ENCODE peak calls at places on chromosome 18, in six cellular contexts. R, L, C, B, J and M are unnamed samples.
A peak's percentile ranks its signal among the peaks of the same experiment; 100 is the strongest.

GRCh38 chr18:32093523-32093922 is 1.8 kb downstream of the RNF138 start:
- DNase-seq in R (no peak), L (peak; percentile 24), C (no peak), B (peak; percentile 14), J (no peak), M (no peak)

GRCh38 chr18:47815486-47816270 is 114.8 kb downstream of the SMAD2 start:
- DNase-seq in R (no peak), L (no peak), C (no peak), B (no peak), J (no peak), M (no peak)

GRCh38 chr18:57223160-57223870 is 76.4 kb downstream of the BOD1L2 start:
- DNase-seq in R (no peak), L (no peak), C (no peak), B (no peak), J (no peak), M (no peak)

GRCh38 chr18:48676756-48677368 is 138.0 kb downstream of the CTIF start:
- DNase-seq in R (peak; percentile 83), L (peak; percentile 90), C (peak; percentile 94), B (peak; percentile 70), J (no peak), M (no peak)

GRCh38 chr18:79940814-79941472 is 10.5 kb downstream of the SLC66A2 start:
- DNase-seq in R (peak; percentile 50), L (no peak), C (no peak), B (peak; percentile 8), J (no peak), M (peak; percentile 19)

GRCh38 chr18:47689386-47689785 is 241.1 kb downstream of the SMAD2 start:
- DNase-seq in R (no peak), L (no peak), C (no peak), B (no peak), J (no peak), M (no peak)

GRCh38 chr18:79943608-79944125 is 7.8 kb downstream of the SLC66A2 start:
- DNase-seq in R (peak; percentile 55), L (no peak), C (no peak), B (peak; percentile 17), J (no peak), M (no peak)

GRCh38 chr18:27772081-27772480 is 404.8 kb downstream of the CDH2 start:
- DNase-seq in R (no peak), L (no peak), C (no peak), B (no peak), J (no peak), M (no peak)

GRCh38 chr18:76874643-76875389 is 52.5 kb downstream of the ZNF236 start:
- DNase-seq in R (no peak), L (peak; percentile 31), C (peak; percentile 57), B (no peak), J (peak; percentile 16), M (no peak)

GRCh38 chr18:77203071-77203470 is 46.6 kb upstream of the GALR1 start:
- DNase-seq in R (no peak), L (no peak), C (no peak), B (no peak), J (no peak), M (no peak)

GRCh38 chr18:22378672-22379282 is 38.9 kb downstream of the CTAGE1 start:
- DNase-seq in R (no peak), L (peak; percentile 22), C (no peak), B (peak; percentile 50), J (peak; percentile 39), M (no peak)

GRCh38 chr18:73758446-73758845 is 389.2 kb downstream of the FBXO15 start:
- DNase-seq in R (no peak), L (no peak), C (no peak), B (no peak), J (no peak), M (no peak)

GRCh38 chr18:23138470-23138869 is 3.2 kb downstream of the CABLES1 start:
- DNase-seq in R (no peak), L (peak; percentile 39), C (no peak), B (no peak), J (no peak), M (peak; percentile 28)

GRCh38 chr18:36066001-36066400 is 1.4 kb downstream of the RPRD1A start:
- DNase-seq in R (no peak), L (no peak), C (no peak), B (no peak), J (no peak), M (no peak)

GRCh38 chr18:78799382-78800089 is 180.1 kb upstream of the SALL3 start:
- DNase-seq in R (peak; percentile 53), L (no peak), C (no peak), B (no peak), J (no peak), M (no peak)

GRCh38 chr18:62497171-62497783 is 25.5 kb upstream of the ZCCHC2 start:
- DNase-seq in R (no peak), L (no peak), C (no peak), B (no peak), J (no peak), M (no peak)

GRCh38 chr18:49628119-49628518 is 66.3 kb downstream of the LIPG start:
- DNase-seq in R (no peak), L (no peak), C (no peak), B (peak; percentile 21), J (no peak), M (no peak)

GRCh38 chr18:31626409-31626808 is 34.7 kb downstream of the TTR start:
- DNase-seq in R (no peak), L (no peak), C (no peak), B (no peak), J (no peak), M (no peak)

GRCh38 chr18:44693030-44693784 is 12.5 kb downstream of the SETBP1 start:
- DNase-seq in R (no peak), L (no peak), C (no peak), B (no peak), J (no peak), M (no peak)

GRCh38 chr18:35387367-35387685 is 10.2 kb upstream of the ZNF396 start:
- DNase-seq in R (no peak), L (no peak), C (no peak), B (no peak), J (no peak), M (no peak)

GRCh38 chr18:78698914-78699313 is 280.7 kb upstream of the SALL3 start:
- DNase-seq in R (peak; percentile 7), L (no peak), C (no peak), B (no peak), J (no peak), M (no peak)

GRCh38 chr18:23573948-23574431 is 12.3 kb downstream of the NPC1 start:
- DNase-seq in R (no peak), L (no peak), C (no peak), B (no peak), J (no peak), M (no peak)

GRCh38 chr18:68660355-68661183 is 54.3 kb downstream of the TMX3 start:
- DNase-seq in R (no peak), L (peak; percentile 14), C (no peak), B (no peak), J (peak; percentile 29), M (no peak)

GRCh38 chr18:35516789-35517188 is 19.0 kb upstream of the INO80C start:
- DNase-seq in R (no peak), L (no peak), C (no peak), B (no peak), J (no peak), M (no peak)

GRCh38 chr18:34738173-34738894 is 28.2 kb downstream of the DTNA start:
- DNase-seq in R (no peak), L (no peak), C (no peak), B (no peak), J (no peak), M (no peak)

GRCh38 chr18:4433762-4434161 is 21.3 kb downstream of the DLGAP1 start:
- DNase-seq in R (no peak), L (no peak), C (no peak), B (no peak), J (no peak), M (no peak)

GRCh38 chr18:13425357-13426095 is 207.0 kb downstream of the LDLRAD4 start:
- DNase-seq in R (peak; percentile 54), L (no peak), C (no peak), B (no peak), J (no peak), M (peak; percentile 58)

GRCh38 chr18:48165104-48165866 is 234.8 kb upstream of the SMAD2 start:
- DNase-seq in R (no peak), L (no peak), C (no peak), B (peak; percentile 41), J (no peak), M (no peak)

GRCh38 chr18:21443776-21444464 is 156.6 kb downstream of the ESCO1 start:
- DNase-seq in R (no peak), L (no peak), C (no peak), B (no peak), J (no peak), M (no peak)

GRCh38 chr18:64331419-64331818 is 182.5 kb upstream of the LINC00305 start:
- DNase-seq in R (no peak), L (no peak), C (no peak), B (no peak), J (no peak), M (no peak)

GRCh38 chr18:46346896-46347630 is 242.9 kb downstream of the HAUS1 start:
- DNase-seq in R (peak; percentile 54), L (no peak), C (no peak), B (no peak), J (no peak), M (no peak)

GRCh38 chr18:32349728-32350395 is 120.8 kb downstream of the GAREM1 start:
- DNase-seq in R (peak; percentile 89), L (no peak), C (no peak), B (peak; percentile 62), J (peak; percentile 91), M (peak; percentile 63)

GRCh38 chr18:75213610-75214009 is 3.0 kb downstream of the TSHZ1 start:
- DNase-seq in R (no peak), L (no peak), C (no peak), B (no peak), J (no peak), M (no peak)
- TF ChIP-seq POLR2AphosphoS5 in R (peak; percentile 46), L (no peak), C (no peak), B (peak; percentile 44), J (no peak), M (no peak)

GRCh38 chr18:6994719-6995430 is 122.7 kb downstream of the LAMA1 start:
- DNase-seq in R (no peak), L (peak; percentile 22), C (no peak), B (no peak), J (no peak), M (no peak)
- TF ChIP-seq POLR2AphosphoS5 in R (no peak), L (no peak), C (no peak), B (no peak), J (no peak), M (no peak)

GRCh38 chr18:10197097-10197496 is 257.3 kb upstream of the APCDD1 start:
- DNase-seq in R (no peak), L (no peak), C (no peak), B (no peak), J (no peak), M (no peak)
- TF ChIP-seq POLR2AphosphoS5 in R (no peak), L (no peak), C (no peak), B (no peak), J (no peak), M (no peak)

GRCh38 chr18:29185801-29186200 is 1008.9 kb upstream of the CDH2 start:
- DNase-seq in R (no peak), L (no peak), C (no peak), B (no peak), J (no peak), M (no peak)
- TF ChIP-seq POLR2AphosphoS5 in R (no peak), L (no peak), C (no peak), B (no peak), J (no peak), M (no peak)